ENCODE peak calls at places on chromosomes 11 and 22, in five cellular contexts. X, J, B, I and R are unnamed samples.

GRCh38 chr11:20712912-20713311 is 43.5 kb downstream of the NELL1 start:
- DNase-seq in X (no peak), B (no peak), I (no peak), J (no peak), R (no peak)

GRCh38 chr11:77522215-77522614 is 48.3 kb upstream of the PAK1 start:
- DNase-seq in I (no peak), B (no peak), J (no peak), X (no peak), R (no peak)

GRCh38 chr11:44611088-44611487 is 45.6 kb downstream of the CD82 start:
- DNase-seq in J (no peak), X (no peak), B (no peak), I (no peak), R (no peak)

GRCh38 chr11:17561466-17562001 is 14.5 kb downstream of the OTOG start:
- DNase-seq in B (no peak), X (no peak), J (no peak), I (no peak), R (no peak)

GRCh38 chr11:104163100-104164027 is 583 bp downstream of the PDGFD start:
- DNase-seq in I (peak; percentile 52), X (no peak), B (no peak), J (peak; percentile 62), R (no peak)

GRCh38 chr11:128716661-128717210 is 22.9 kb downstream of the FLI1 start:
- DNase-seq in J (no peak), X (no peak), I (no peak), B (peak; percentile 48), R (no peak)

GRCh38 chr22:39530692-39531331 is 1.7 kb downstream of the RPS19BP1 start:
- DNase-seq in X (no peak), I (peak; percentile 14), B (no peak), J (no peak), R (no peak)

GRCh38 chr11:2561283-2562180 is 116.7 kb downstream of the KCNQ1 start:
- DNase-seq in I (no peak), B (no peak), J (no peak), X (no peak), R (no peak)

GRCh38 chr11:131710511-131710910 is 340.1 kb downstream of the NTM start:
- DNase-seq in I (no peak), B (no peak), J (no peak), X (no peak), R (no peak)

GRCh38 chr11:1351278-1351937 is 38.3 kb upstream of the BRSK2 start:
- DNase-seq in B (no peak), X (no peak), J (no peak), I (no peak), R (no peak)

GRCh38 chr11:769887-770641 is 7.2 kb downstream of the GATD1 start:
- DNase-seq in B (no peak), X (no peak), J (no peak), I (no peak), R (no peak)

GRCh38 chr22:33389927-33390326 is 331.7 kb upstream of the SYN3 start:
- DNase-seq in X (no peak), J (no peak), I (no peak), B (no peak), R (no peak)

GRCh38 chr11:114395776-114396175 is 4.5 kb downstream of the C11orf71 start:
- DNase-seq in X (no peak), J (no peak), I (no peak), B (no peak), R (no peak)

GRCh38 chr22:25404556-25404922 is 159.9 kb upstream of the GRK3 start:
- DNase-seq in J (no peak), X (no peak), I (no peak), B (no peak), R (no peak)

GRCh38 chr11:106031210-106031845 is 9.3 kb upstream of the MSANTD4 start:
- DNase-seq in I (no peak), J (no peak), B (no peak), X (no peak), R (no peak)

GRCh38 chr11:72229925-72230763 is 5.6 kb downstream of the INPPL1 start:
- DNase-seq in X (no peak), I (no peak), B (no peak), J (no peak), R (no peak)

GRCh38 chr11:2077061-2077802 is 62.0 kb downstream of the IGF2 start:
- DNase-seq in J (no peak), B (no peak), I (no peak), X (no peak), R (no peak)

GRCh38 chr11:15743244-15743629 is 613.1 kb downstream of the SOX6 start:
- DNase-seq in J (no peak), X (no peak), B (no peak), I (no peak), R (no peak)

GRCh38 chr11:12556155-12556554 is 118.1 kb upstream of the TEAD1 start:
- DNase-seq in I (no peak), X (no peak), J (no peak), B (no peak), R (no peak)